ENCODE peak calls at places on chromosome 17, in six cellular contexts. Z is dermis blood vessel endothelial cell; O is dorsolateral prefrontal cortex; R is ELF-1; F is COR-L47; V is stimulated activated CD4-positive, alpha-beta T cell treated with anti-CD3 and anti-CD28 coated beads, Interleukin-1b, Interleukin-23, amount 100 ng/mL, for 24 hours. M is an unnamed sample.

GRCh38 chr17:59001158-59001814 is 105.4 kb downstream of the TRIM37 start:
- DNase-seq in O (peak), R (no peak), V (peak), F (no peak), Z (peak), M (no peak)

GRCh38 chr17:45719335-45720071 is 64.6 kb upstream of the CRHR1 start:
- DNase-seq in Z (peak), V (no peak), F (no peak), O (peak), R (peak), M (no peak)

GRCh38 chr17:77208856-77209255 is 68.1 kb downstream of the SEC14L1 start:
- DNase-seq in Z (no peak), F (no peak), R (no peak), O (no peak), V (no peak), M (no peak)

GRCh38 chr17:15456486-15456885 is 10.9 kb downstream of the CDRT4 start:
- DNase-seq in V (no peak), R (no peak), Z (no peak), O (no peak), F (no peak), M (no peak)

GRCh38 chr17:81056352-81056751 is 21.4 kb downstream of the BAIAP2 start:
- DNase-seq in O (no peak), R (no peak), V (no peak), Z (no peak), F (no peak), M (no peak)

GRCh38 chr17:65463242-65463641 is 98.2 kb downstream of the AXIN2 start:
- DNase-seq in Z (peak), O (no peak), R (no peak), F (no peak), V (no peak), M (no peak)

GRCh38 chr17:4490109-4490591 is 8.5 kb upstream of the SPNS2 start:
- DNase-seq in V (no peak), Z (no peak), O (no peak), R (no peak), F (no peak), M (no peak)

GRCh38 chr17:27268394-27269085 is 25.4 kb upstream of the WSB1 start:
- DNase-seq in V (no peak), F (no peak), Z (no peak), R (no peak), O (no peak), M (peak)

GRCh38 chr17:64277831-64278562 is 14.9 kb upstream of the TEX2 start:
- DNase-seq in Z (no peak), O (no peak), R (no peak), V (no peak), F (no peak), M (no peak)

GRCh38 chr17:7574176-7574953 is 5.1 kb upstream of the CD68 start:
- DNase-seq in V (no peak), O (no peak), F (no peak), Z (no peak), R (no peak), M (no peak)

GRCh38 chr17:48011405-48012150 is 26.0 kb downstream of the COPZ2 start:
- DNase-seq in V (peak), O (no peak), R (peak), F (peak), Z (peak), M (peak)

GRCh38 chr17:21176996-21177395 is 37.0 kb downstream of the TMEM11 start:
- DNase-seq in V (no peak), F (no peak), R (no peak), O (no peak), Z (no peak), M (no peak)

GRCh38 chr17:65783845-65784334 is 222.4 kb upstream of the AXIN2 start:
- DNase-seq in F (no peak), Z (peak), V (no peak), O (no peak), R (no peak), M (no peak)

GRCh38 chr17:36524428-36524876 is 10.2 kb downstream of the MYO19 start:
- DNase-seq in F (no peak), R (no peak), Z (no peak), V (no peak), O (no peak), M (no peak)

GRCh38 chr17:15377608-15378007 is 36.2 kb upstream of the TEKT3 start:
- DNase-seq in O (no peak), V (no peak), Z (no peak), R (peak), F (no peak), M (no peak)

GRCh38 chr17:74055508-74056160 is 147.8 kb upstream of the RPL38 start:
- DNase-seq in O (no peak), R (no peak), V (no peak), Z (no peak), F (peak), M (no peak)

GRCh38 chr17:66915204-66915611 is 49.3 kb upstream of the CACNG4 start:
- DNase-seq in Z (no peak), R (no peak), O (no peak), V (no peak), F (peak), M (peak)

GRCh38 chr17:1186214-1186820 is 6.5 kb upstream of the ABR start:
- DNase-seq in Z (no peak), F (no peak), R (no peak), O (no peak), V (no peak), M (no peak)

GRCh38 chr17:77465358-77466041 is 324.7 kb downstream of the SEC14L1 start:
- DNase-seq in Z (peak), F (no peak), O (no peak), V (peak), R (peak), M (no peak)

GRCh38 chr17:32243712-32244111 is 21.9 kb upstream of the RHBDL3 start:
- DNase-seq in O (no peak), F (no peak), Z (no peak), R (no peak), V (no peak), M (no peak)

GRCh38 chr17:61239953-61240352 is 159.7 kb upstream of the TBX2 start:
- DNase-seq in F (no peak), V (no peak), O (no peak), Z (no peak), R (no peak), M (no peak)

GRCh38 chr17:70276931-70277330 is 107.6 kb downstream of the KCNJ2 start:
- DNase-seq in Z (no peak), O (no peak), V (no peak), F (no peak), R (no peak), M (no peak)

GRCh38 chr17:28133562-28133970 is 91.1 kb downstream of the NLK start:
- DNase-seq in O (no peak), Z (peak), V (no peak), F (no peak), R (no peak), M (no peak)

M was measured in NCI-H774.